ENCODE peak calls at places on chromosomes 1 and 21, in seven cellular contexts. One of them, this sample, is unnamed.

GRCh38 chr1:24464378-24464770 is 38.3 kb upstream of the RCAN3 start:
- DNase-seq in lower lobe of right lung: no peak
- DNase-seq in fibroblast of mammary gland: no peak
- DNase-seq in choroid plexus epithelial cell: no peak
- DNase-seq in Jurkat, Clone E6-1: no peak
- DNase-seq in cardiac fibroblast: no peak
- DNase-seq in fibroblast of pulmonary artery: no peak
- DNase-seq in this sample: no peak

GRCh38 chr1:154849645-154850131 is 20.4 kb downstream of the KCNN3 start:
- DNase-seq in Jurkat, Clone E6-1: no peak
- DNase-seq in fibroblast of pulmonary artery: no peak
- DNase-seq in choroid plexus epithelial cell: no peak
- DNase-seq in lower lobe of right lung: no peak
- DNase-seq in cardiac fibroblast: no peak
- DNase-seq in fibroblast of mammary gland: no peak
- DNase-seq in this sample: no peak

GRCh38 chr1:14996133-14997050 is 157.2 kb upstream of the TMEM51 start:
- DNase-seq in Jurkat, Clone E6-1: no peak
- DNase-seq in cardiac fibroblast: peak; percentile 41
- DNase-seq in fibroblast of pulmonary artery: peak; percentile 18
- DNase-seq in fibroblast of mammary gland: peak; percentile 86
- DNase-seq in choroid plexus epithelial cell: peak; percentile 61
- DNase-seq in lower lobe of right lung: no peak
- DNase-seq in this sample: peak; percentile 44

GRCh38 chr1:7847599-7847998 is 5.3 kb downstream of the UTS2 start:
- DNase-seq in fibroblast of pulmonary artery: peak; percentile 72
- DNase-seq in choroid plexus epithelial cell: peak; percentile 53
- DNase-seq in fibroblast of mammary gland: peak; percentile 92
- DNase-seq in Jurkat, Clone E6-1: no peak
- DNase-seq in cardiac fibroblast: peak; percentile 66
- DNase-seq in lower lobe of right lung: no peak
- DNase-seq in this sample: peak; percentile 73

GRCh38 chr1:2001773-2002411 is 1.7 kb downstream of the CFAP74 start:
- DNase-seq in fibroblast of pulmonary artery: no peak
- DNase-seq in cardiac fibroblast: no peak
- DNase-seq in Jurkat, Clone E6-1: no peak
- DNase-seq in choroid plexus epithelial cell: no peak
- DNase-seq in lower lobe of right lung: peak; percentile 69
- DNase-seq in fibroblast of mammary gland: no peak
- DNase-seq in this sample: no peak

GRCh38 chr1:45429543-45430159 is 61.3 kb downstream of the TESK2 start:
- DNase-seq in lower lobe of right lung: no peak
- DNase-seq in fibroblast of pulmonary artery: no peak
- DNase-seq in Jurkat, Clone E6-1: no peak
- DNase-seq in fibroblast of mammary gland: no peak
- DNase-seq in choroid plexus epithelial cell: no peak
- DNase-seq in cardiac fibroblast: no peak
- DNase-seq in this sample: no peak

GRCh38 chr21:38261851-38262250 is 5.1 kb downstream of the KCNJ15 start:
- DNase-seq in fibroblast of pulmonary artery: no peak
- DNase-seq in lower lobe of right lung: no peak
- DNase-seq in choroid plexus epithelial cell: peak; percentile 22
- DNase-seq in cardiac fibroblast: peak; percentile 73
- DNase-seq in Jurkat, Clone E6-1: no peak
- DNase-seq in fibroblast of mammary gland: peak; percentile 79
- DNase-seq in this sample: peak; percentile 65

GRCh38 chr1:53783056-53783455 is 44.1 kb upstream of the GLIS1 start:
- DNase-seq in Jurkat, Clone E6-1: no peak
- DNase-seq in fibroblast of mammary gland: no peak
- DNase-seq in fibroblast of pulmonary artery: no peak
- DNase-seq in lower lobe of right lung: no peak
- DNase-seq in choroid plexus epithelial cell: no peak
- DNase-seq in cardiac fibroblast: peak; percentile 12
- DNase-seq in this sample: no peak

GRCh38 chr1:179353546-179353945 is 12.2 kb upstream of the AXDND1 start:
- DNase-seq in lower lobe of right lung: no peak
- DNase-seq in Jurkat, Clone E6-1: no peak
- DNase-seq in fibroblast of pulmonary artery: peak; percentile 80
- DNase-seq in fibroblast of mammary gland: peak; percentile 78
- DNase-seq in choroid plexus epithelial cell: peak; percentile 61
- DNase-seq in cardiac fibroblast: peak; percentile 48
- DNase-seq in this sample: peak; percentile 95

GRCh38 chr1:61606448-61607312 is 118.3 kb downstream of the TM2D1 start:
- DNase-seq in fibroblast of mammary gland: peak; percentile 83
- DNase-seq in fibroblast of pulmonary artery: peak; percentile 63
- DNase-seq in choroid plexus epithelial cell: peak; percentile 23
- DNase-seq in lower lobe of right lung: peak; percentile 51
- DNase-seq in Jurkat, Clone E6-1: no peak
- DNase-seq in cardiac fibroblast: peak; percentile 71
- DNase-seq in this sample: peak; percentile 88

GRCh38 chr1:211951856-211952255 is 83.5 kb downstream of the INTS7 start:
- DNase-seq in Jurkat, Clone E6-1: no peak
- DNase-seq in cardiac fibroblast: peak; percentile 78
- DNase-seq in choroid plexus epithelial cell: peak; percentile 77
- DNase-seq in lower lobe of right lung: no peak
- DNase-seq in fibroblast of mammary gland: peak; percentile 79
- DNase-seq in fibroblast of pulmonary artery: peak; percentile 67
- DNase-seq in this sample: peak; percentile 49

GRCh38 chr1:29453502-29454240 is 217.3 kb downstream of the PTPRU start:
- DNase-seq in fibroblast of mammary gland: peak; percentile 53
- DNase-seq in lower lobe of right lung: no peak
- DNase-seq in fibroblast of pulmonary artery: peak; percentile 63
- DNase-seq in choroid plexus epithelial cell: peak; percentile 76
- DNase-seq in Jurkat, Clone E6-1: peak; percentile 67
- DNase-seq in cardiac fibroblast: peak; percentile 16
- DNase-seq in this sample: peak; percentile 47

GRCh38 chr1:204746838-204747442 is 61.4 kb upstream of the LRRN2 start:
- DNase-seq in lower lobe of right lung: no peak
- DNase-seq in Jurkat, Clone E6-1: peak; percentile 53
- DNase-seq in cardiac fibroblast: peak; percentile 58
- DNase-seq in fibroblast of pulmonary artery: peak; percentile 56
- DNase-seq in choroid plexus epithelial cell: peak; percentile 69
- DNase-seq in fibroblast of mammary gland: peak; percentile 48
- DNase-seq in this sample: peak; percentile 56

DNA sequence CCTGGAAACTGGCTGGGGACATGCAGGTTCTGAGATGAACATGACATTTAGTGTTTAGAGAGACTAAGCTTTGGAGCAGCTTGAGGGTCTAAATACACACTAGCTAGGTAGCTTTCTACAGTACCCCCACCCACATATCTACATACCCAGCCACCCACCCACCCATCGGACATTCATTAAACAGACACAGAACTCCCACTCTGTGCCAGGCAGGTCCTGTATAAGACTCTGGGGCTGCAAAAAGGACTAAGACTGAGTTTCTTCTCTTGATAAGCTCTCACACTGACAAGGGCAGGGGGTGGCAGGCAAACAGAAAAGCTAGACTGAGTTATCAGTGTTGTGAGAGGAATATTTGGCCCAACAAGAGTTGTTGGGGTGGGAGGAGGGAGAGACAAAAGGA is 6.7 kb downstream of the MAP7D1 start:
- DNase-seq in fibroblast of pulmonary artery: no peak
- DNase-seq in cardiac fibroblast: no peak
- DNase-seq in Jurkat, Clone E6-1: no peak
- DNase-seq in choroid plexus epithelial cell: no peak
- DNase-seq in lower lobe of right lung: no peak
- DNase-seq in fibroblast of mammary gland: no peak
- DNase-seq in this sample: no peak
- H3K4me3 ChIP-seq in fibroblast of pulmonary artery: no peak overlapping the region
- H3K4me3 ChIP-seq in cardiac fibroblast: no peak overlapping the region
- H3K4me3 ChIP-seq in Jurkat, Clone E6-1: no peak overlapping the region
- H3K4me3 ChIP-seq in choroid plexus epithelial cell: no peak overlapping the region
- H3K4me3 ChIP-seq in lower lobe of right lung: no peak overlapping the region
- H3K4me3 ChIP-seq in fibroblast of mammary gland: no peak overlapping the region
- H3K4me3 ChIP-seq in this sample: no peak overlapping the region

GRCh38 chr1:164562947-164563346 is 4.0 kb downstream of the PBX1 start:
- DNase-seq in fibroblast of mammary gland: no peak
- DNase-seq in Jurkat, Clone E6-1: no peak
- DNase-seq in fibroblast of pulmonary artery: no peak
- DNase-seq in cardiac fibroblast: peak; percentile 48
- DNase-seq in choroid plexus epithelial cell: no peak
- DNase-seq in lower lobe of right lung: no peak
- DNase-seq in this sample: no peak

GRCh38 chr1:164561007-164561406 is 2.0 kb downstream of the PBX1 start:
- DNase-seq in cardiac fibroblast: peak; percentile 52
- DNase-seq in Jurkat, Clone E6-1: no peak
- DNase-seq in fibroblast of mammary gland: no peak
- DNase-seq in lower lobe of right lung: no peak
- DNase-seq in choroid plexus epithelial cell: no peak
- DNase-seq in fibroblast of pulmonary artery: peak; percentile 17
- DNase-seq in this sample: peak; percentile 39

GRCh38 chr1:164563821-164564251 is 4.9 kb downstream of the PBX1 start:
- DNase-seq in choroid plexus epithelial cell: no peak
- DNase-seq in fibroblast of pulmonary artery: no peak
- DNase-seq in lower lobe of right lung: no peak
- DNase-seq in Jurkat, Clone E6-1: no peak
- DNase-seq in cardiac fibroblast: peak; percentile 48
- DNase-seq in fibroblast of mammary gland: peak; percentile 45
- DNase-seq in this sample: peak; percentile 53

GRCh38 chr1:164561461-164561860 is 2.5 kb downstream of the PBX1 start:
- DNase-seq in choroid plexus epithelial cell: no peak
- DNase-seq in fibroblast of pulmonary artery: peak; percentile 28
- DNase-seq in cardiac fibroblast: peak; percentile 50
- DNase-seq in lower lobe of right lung: no peak
- DNase-seq in fibroblast of mammary gland: peak; percentile 45
- DNase-seq in Jurkat, Clone E6-1: no peak
- DNase-seq in this sample: peak; percentile 44

GRCh38 chr1:164565356-164565755 is 6.4 kb downstream of the PBX1 start:
- DNase-seq in cardiac fibroblast: peak; percentile 28
- DNase-seq in Jurkat, Clone E6-1: no peak
- DNase-seq in fibroblast of mammary gland: peak; percentile 51
- DNase-seq in fibroblast of pulmonary artery: no peak
- DNase-seq in lower lobe of right lung: no peak
- DNase-seq in choroid plexus epithelial cell: no peak
- DNase-seq in this sample: peak; percentile 60
- H3K4me3 ChIP-seq in cardiac fibroblast: no peak overlapping the region
- H3K4me3 ChIP-seq in Jurkat, Clone E6-1: no peak overlapping the region
- H3K4me3 ChIP-seq in fibroblast of mammary gland: no peak overlapping the region
- H3K4me3 ChIP-seq in fibroblast of pulmonary artery: peak overlapping the region; percentile 85
- H3K4me3 ChIP-seq in lower lobe of right lung: peak overlapping the region; percentile 69
- H3K4me3 ChIP-seq in choroid plexus epithelial cell: no peak overlapping the region
- H3K4me3 ChIP-seq in this sample: peak overlapping the region; percentile 45

GRCh38 chr1:163069142-163069541 is at the start of gene RGS4:
- DNase-seq in fibroblast of pulmonary artery: peak; percentile 98
- DNase-seq in Jurkat, Clone E6-1: peak; percentile 21
- DNase-seq in lower lobe of right lung: no peak
- DNase-seq in fibroblast of mammary gland: peak; percentile 97
- DNase-seq in cardiac fibroblast: peak; percentile 99
- DNase-seq in choroid plexus epithelial cell: peak; percentile 99
- DNase-seq in this sample: peak; percentile 99
- H3K4me3 ChIP-seq in fibroblast of pulmonary artery: peak within 1 kb of the TSS; percentile 79
- H3K4me3 ChIP-seq in Jurkat, Clone E6-1: no peak within 1 kb of the TSS
- H3K4me3 ChIP-seq in lower lobe of right lung: peak within 1 kb of the TSS; percentile 31
- H3K4me3 ChIP-seq in fibroblast of mammary gland: peak within 1 kb of the TSS; percentile 68
- H3K4me3 ChIP-seq in cardiac fibroblast: peak within 1 kb of the TSS; percentile 75
- H3K4me3 ChIP-seq in choroid plexus epithelial cell: peak within 1 kb of the TSS; percentile 65
- H3K4me3 ChIP-seq in this sample: peak within 1 kb of the TSS; percentile 70

GRCh38 chr1:231418741-231419107 is 3.4 kb downstream of the EGLN1 start:
- DNase-seq in cardiac fibroblast: no peak
- DNase-seq in Jurkat, Clone E6-1: no peak
- DNase-seq in lower lobe of right lung: no peak
- DNase-seq in fibroblast of pulmonary artery: no peak
- DNase-seq in choroid plexus epithelial cell: no peak
- DNase-seq in fibroblast of mammary gland: no peak
- DNase-seq in this sample: no peak

GRCh38 chr1:231419147-231419546 is 2.9 kb downstream of the EGLN1 start:
- DNase-seq in fibroblast of pulmonary artery: no peak
- DNase-seq in cardiac fibroblast: no peak
- DNase-seq in fibroblast of mammary gland: no peak
- DNase-seq in choroid plexus epithelial cell: no peak
- DNase-seq in lower lobe of right lung: no peak
- DNase-seq in Jurkat, Clone E6-1: no peak
- DNase-seq in this sample: no peak

GRCh38 chr1:231420299-231420958 is 1.7 kb downstream of the EGLN1 start:
- DNase-seq in Jurkat, Clone E6-1: no peak
- DNase-seq in fibroblast of pulmonary artery: peak; percentile 45
- DNase-seq in cardiac fibroblast: peak; percentile 43
- DNase-seq in fibroblast of mammary gland: peak; percentile 40
- DNase-seq in lower lobe of right lung: no peak
- DNase-seq in choroid plexus epithelial cell: peak; percentile 47
- DNase-seq in this sample: peak; percentile 52

GRCh38 chr1:231420959-231421615 is 1.0 kb downstream of the EGLN1 start:
- DNase-seq in fibroblast of mammary gland: peak; percentile 39
- DNase-seq in choroid plexus epithelial cell: peak; percentile 63
- DNase-seq in lower lobe of right lung: peak; percentile 72
- DNase-seq in Jurkat, Clone E6-1: no peak
- DNase-seq in fibroblast of pulmonary artery: peak; percentile 48
- DNase-seq in cardiac fibroblast: peak; percentile 54
- DNase-seq in this sample: peak; percentile 54

DNA sequence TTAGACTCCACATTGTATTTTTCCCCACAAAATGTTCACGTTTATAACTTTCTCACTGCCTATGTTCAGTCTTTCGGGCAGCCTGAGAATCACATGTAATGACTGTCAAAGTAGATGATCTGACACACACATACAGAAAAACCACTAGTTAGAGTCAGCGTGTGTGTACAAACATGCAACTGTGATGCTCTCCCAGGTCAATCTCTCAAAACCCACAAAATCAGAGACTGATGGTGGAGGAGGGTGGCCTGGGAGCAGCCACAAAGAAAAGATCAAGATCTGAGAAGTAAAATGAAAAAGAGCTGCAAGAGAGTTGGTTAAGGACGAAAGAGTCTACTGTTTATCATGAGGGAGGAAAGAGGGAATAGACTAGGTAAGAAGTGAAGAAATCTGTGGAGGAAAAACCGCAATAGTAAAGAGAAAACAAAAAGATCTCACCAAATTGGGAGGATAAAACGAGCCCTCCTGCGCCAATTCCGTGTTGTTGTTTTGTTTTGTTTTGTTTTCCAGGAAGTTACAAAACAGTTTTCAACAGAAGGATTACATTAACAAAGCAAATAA is 2.3 kb downstream of the EGLN1 start:
- DNase-seq in choroid plexus epithelial cell: peak; percentile 28
- DNase-seq in Jurkat, Clone E6-1: no peak
- DNase-seq in fibroblast of mammary gland: peak; percentile 51
- DNase-seq in cardiac fibroblast: no peak
- DNase-seq in lower lobe of right lung: no peak
- DNase-seq in fibroblast of pulmonary artery: no peak
- DNase-seq in this sample: no peak
- H3K4me3 ChIP-seq in choroid plexus epithelial cell: peak overlapping the region; percentile 86
- H3K4me3 ChIP-seq in Jurkat, Clone E6-1: peak overlapping the region; percentile 62
- H3K4me3 ChIP-seq in fibroblast of mammary gland: peak overlapping the region; percentile 81
- H3K4me3 ChIP-seq in cardiac fibroblast: peak overlapping the region; percentile 87
- H3K4me3 ChIP-seq in lower lobe of right lung: peak overlapping the region; percentile 80
- H3K4me3 ChIP-seq in fibroblast of pulmonary artery: peak overlapping the region; percentile 67
- H3K4me3 ChIP-seq in this sample: peak overlapping the region; percentile 82